ENCODE peak calls at places on chromosome 5, in nine cellular contexts. F is foreskin fibroblast, E is NCI-H1694 treated with DMSO at 0.1 percent for 48 hours, W is astrocyte of the cerebellum, N is AG08396, S is Calu3, I is Panc1, Q is lung, R is glutamatergic neuron. C is an unnamed sample.

GRCh38 chr5:24788829-24789509 is 144.2 kb upstream of the CDH10 start:
- DNase-seq in W (peak), Q (no peak), F (no peak), R (no peak), N (no peak), I (no peak), E (no peak), S (no peak), C (no peak)

GRCh38 chr5:123454236-123454911 is 31.2 kb upstream of the CEP120 start:
- DNase-seq in S (no peak), N (no peak), E (peak), I (no peak), R (no peak), F (peak), W (no peak), Q (no peak), C (no peak)

GRCh38 chr5:9572246-9572645 is 26.4 kb upstream of the SEMA5A start:
- DNase-seq in W (no peak), N (no peak), Q (no peak), E (no peak), S (no peak), R (no peak), I (no peak), F (no peak), C (no peak)

GRCh38 chr5:147344861-147345260 is 110.0 kb downstream of the STK32A start:
- DNase-seq in F (no peak), Q (no peak), I (no peak), R (no peak), E (no peak), N (no peak), S (no peak), W (no peak), C (no peak)

GRCh38 chr5:83473344-83474169 is 2.0 kb downstream of the VCAN start:
- DNase-seq in Q (peak), N (peak), I (peak), S (peak), E (peak), F (peak), W (peak), R (peak), C (no peak)

GRCh38 chr5:146344155-146345118 is 5.8 kb downstream of the POU4F3 start:
- DNase-seq in N (no peak), E (no peak), R (peak), W (no peak), Q (no peak), S (peak), F (peak), I (no peak), C (no peak)

GRCh38 chr5:1852324-1852947 is 30.3 kb downstream of the IRX4 start:
- DNase-seq in N (no peak), E (no peak), I (no peak), R (no peak), Q (no peak), W (no peak), F (no peak), S (no peak), C (no peak)

GRCh38 chr5:163682226-163682625 is 176.8 kb downstream of the MAT2B start:
- DNase-seq in I (no peak), Q (no peak), W (no peak), R (no peak), N (no peak), S (no peak), F (no peak), E (no peak), C (no peak)

C was measured in effector memory CD8-positive, alpha-beta T cell.